ENCODE peak calls at places on chromosomes 4 and X, in nine cellular contexts. B is GM10248; J is DMS79; X is ELR; I is activated CD8-positive, alpha-beta memory T cell treated with anti-CD3 and anti-CD28 coated beads for 24 hours; H is D721Med; V is activated effector memory CD4-positive, alpha-beta T cell treated with Interleukin-2 at 50 U/mL for 16 hours; L is HepG2; M is non-pigmented ciliary epithelial cell. P is an unnamed sample.

GRCh38 chr4:2793920-2794706 is 1.2 kb downstream of the SH3BP2 start:
- DNase-seq in B (no peak), J (no peak), X (peak; percentile 35), I (peak; percentile 64), H (no peak), V (no peak), L (peak; percentile 69), M (no peak), P (peak; percentile 63)

GRCh38 chr4:30721353-30722091 is 1.4 kb downstream of the PCDH7 start:
- DNase-seq in B (peak; percentile 16), J (no peak), X (peak; percentile 46), I (peak; percentile 62), H (peak; percentile 41), V (no peak), L (no peak), M (no peak), P (no peak)

GRCh38 chrX:105323951-105324350 is 103.5 kb upstream of the TEX13A start:
- DNase-seq in B (no peak), J (no peak), X (peak; percentile 31), I (no peak), H (no peak), V (no peak), L (no peak), M (no peak), P (no peak)

GRCh38 chr4:121272526-121272925 is 108.3 kb downstream of the QRFPR start:
- DNase-seq in B (no peak), J (no peak), X (peak; percentile 78), I (no peak), H (no peak), V (no peak), L (no peak), M (peak; percentile 81), P (no peak)

GRCh38 chr4:70778888-70779422 is 57.2 kb downstream of the RUFY3 start:
- DNase-seq in B (no peak), J (no peak), X (peak; percentile 52), I (no peak), H (no peak), V (no peak), L (no peak), M (peak; percentile 38), P (no peak)

GRCh38 chr4:18171896-18172295 is 150.3 kb upstream of the LCORL start:
- DNase-seq in B (no peak), J (no peak), X (no peak), I (no peak), H (no peak), V (no peak), L (no peak), M (no peak), P (no peak)

GRCh38 chr4:169151671-169152070 is 119.1 kb downstream of the SH3RF1 start:
- DNase-seq in B (no peak), J (no peak), X (peak; percentile 19), I (no peak), H (no peak), V (no peak), L (no peak), M (no peak), P (no peak)

GRCh38 chr4:139028191-139028661 is 12.6 kb downstream of the NOCT start:
- DNase-seq in B (no peak), J (no peak), X (no peak), I (no peak), H (no peak), V (no peak), L (no peak), M (no peak), P (no peak)

GRCh38 chr4:7158081-7158750 is 34.1 kb upstream of the SORCS2 start:
- DNase-seq in B (no peak), J (no peak), X (no peak), I (no peak), H (no peak), V (no peak), L (no peak), M (no peak), P (no peak)

GRCh38 chr4:114538012-114538617 is 60.5 kb upstream of the UGT8 start:
- DNase-seq in B (no peak), J (no peak), X (no peak), I (no peak), H (no peak), V (no peak), L (no peak), M (no peak), P (no peak)

GRCh38 chr4:4456351-4456750 is 69.4 kb downstream of the NSG1 start:
- DNase-seq in B (no peak), J (no peak), X (peak; percentile 72), I (no peak), H (no peak), V (no peak), L (peak; percentile 17), M (no peak), P (no peak)

GRCh38 chr4:185343726-185344581 is 51.8 kb downstream of the LRP2BP start:
- DNase-seq in B (no peak), J (no peak), X (peak; percentile 17), I (no peak), H (no peak), V (no peak), L (no peak), M (no peak), P (no peak)

GRCh38 chr4:89303177-89303576 is 4.4 kb downstream of the GPRIN3 start:
- DNase-seq in B (no peak), J (no peak), X (no peak), I (no peak), H (no peak), V (peak; percentile 56), L (no peak), M (no peak), P (no peak)

GRCh38 chr4:66193487-66193886 is 523.2 kb upstream of the EPHA5 start:
- DNase-seq in B (no peak), J (no peak), X (no peak), I (no peak), H (no peak), V (no peak), L (no peak), M (no peak), P (no peak)

GRCh38 chr4:159206427-159206871 is 103.6 kb downstream of the RAPGEF2 start:
- DNase-seq in B (peak; percentile 46), J (no peak), X (peak; percentile 66), I (peak; percentile 61), H (no peak), V (no peak), L (no peak), M (peak; percentile 48), P (no peak)

GRCh38 chr4:167966161-167966560 is 126.2 kb upstream of the ANXA10 start:
- DNase-seq in B (no peak), J (no peak), X (peak; percentile 79), I (no peak), H (no peak), V (no peak), L (no peak), M (peak; percentile 26), P (no peak)

GRCh38 chrX:111917591-111917990 is 41.6 kb downstream of the TRPC5OS start:
- DNase-seq in B (no peak), J (no peak), X (no peak), I (no peak), H (no peak), V (no peak), L (no peak), M (no peak), P (no peak)

GRCh38 chrX:66728818-66729271 is 90.0 kb upstream of the EDA2R start:
- DNase-seq in B (peak; percentile 21), J (no peak), X (peak; percentile 71), I (peak; percentile 71), H (no peak), V (peak; percentile 18), L (peak; percentile 6), M (no peak), P (peak; percentile 12)

GRCh38 chr4:186700746-186701145 is 22.9 kb downstream of the FAT1 start:
- DNase-seq in B (no peak), J (no peak), X (no peak), I (no peak), H (no peak), V (no peak), L (no peak), M (no peak), P (no peak)

GRCh38 chrX:97290199-97290598 is 406.5 kb downstream of the RPA4 start:
- DNase-seq in B (no peak), J (no peak), X (no peak), I (no peak), H (no peak), V (no peak), L (peak; percentile 14), M (no peak), P (no peak)

GRCh38 chr4:73721419-73721818 is 18.9 kb upstream of the CXCL8 start:
- DNase-seq in B (no peak), J (no peak), X (peak; percentile 89), I (no peak), H (no peak), V (no peak), L (no peak), M (no peak), P (no peak)

GRCh38 chr4:184111433-184111832 is 106.2 kb downstream of the ENPP6 start:
- DNase-seq in B (no peak), J (no peak), X (no peak), I (no peak), H (no peak), V (no peak), L (no peak), M (no peak), P (no peak)

GRCh38 chrX:110145854-110146253 is 142.9 kb downstream of the TMEM164 start:
- DNase-seq in B (peak; percentile 23), J (no peak), X (peak; percentile 51), I (peak; percentile 60), H (no peak), V (no peak), L (no peak), M (no peak), P (no peak)

GRCh38 chrX:155000841-155001240 is 21.7 kb downstream of the F8 start:
- DNase-seq in B (no peak), J (no peak), X (no peak), I (no peak), H (no peak), V (no peak), L (no peak), M (no peak), P (no peak)